ENCODE peak calls at places on chromosomes 4 and X, in four cellular contexts. L is foreskin fibroblast, M is PC-9, O is H4. K is an unnamed sample.

GRCh38 chr4:77500801-77501200 is 104.8 kb upstream of the CXCL13 start:
- DNase-seq in L (no peak), M (peak; percentile 1), O (no peak), K (no peak)

GRCh38 chr4:7074423-7074822 is 6.6 kb upstream of the GRPEL1 start:
- DNase-seq in L (no peak), M (peak; percentile 69), O (no peak), K (peak; percentile 59)

GRCh38 chr4:107379054-107379869 is 340.8 kb downstream of the PAPSS1 start:
- DNase-seq in L (peak; percentile 11), M (no peak), O (no peak), K (peak; percentile 19)

GRCh38 chr4:1191621-1192020 is 19.2 kb upstream of the SPON2 start:
- DNase-seq in L (no peak), M (peak; percentile 21), O (no peak), K (no peak)

GRCh38 chr4:16993966-16994840 is 95.8 kb upstream of the LDB2 start:
- DNase-seq in L (no peak), M (no peak), O (no peak), K (no peak)

GRCh38 chrX:130190801-130191200 is 19.0 kb downstream of the RAB33A start:
- DNase-seq in L (no peak), M (no peak), O (no peak), K (no peak)

GRCh38 chrX:153726286-153727107 is 1.8 kb downstream of the ABCD1 start:
- DNase-seq in L (no peak), M (peak; percentile 85), O (peak; percentile 68), K (peak; percentile 17)

GRCh38 chrX:11996810-11997209 is 141.5 kb upstream of the FRMPD4 start:
- DNase-seq in L (no peak), M (no peak), O (no peak), K (no peak)

GRCh38 chrX:40313269-40313668 is 215.5 kb upstream of the BCOR start:
- DNase-seq in L (no peak), M (no peak), O (no peak), K (no peak)

GRCh38 chrX:27966955-27967354 is 14.3 kb downstream of the DCAF8L1 start:
- DNase-seq in L (no peak), M (no peak), O (peak; percentile 40), K (no peak)

GRCh38 chr4:135184715-135185114 is 983.1 kb upstream of the PABPC4L start:
- DNase-seq in L (no peak), M (no peak), O (no peak), K (no peak)

GRCh38 chr4:176844448-176844847 is 51.7 kb upstream of the VEGFC start:
- DNase-seq in L (no peak), M (no peak), O (no peak), K (no peak)

GRCh38 chr4:52979821-52980590 is 117.9 kb downstream of the RASL11B start:
- DNase-seq in L (no peak), M (no peak), O (no peak), K (no peak)

GRCh38 chr4:125736057-125736456 is 421.3 kb downstream of the FAT4 start:
- DNase-seq in L (peak; percentile 85), M (peak; percentile 2), O (peak; percentile 73), K (peak; percentile 75)

GRCh38 chr4:127249066-127249766 is 383.5 kb upstream of the INTU start:
- DNase-seq in L (peak; percentile 22), M (no peak), O (peak; percentile 24), K (no peak)

GRCh38 chr4:127622621-127622922 is 10.2 kb upstream of the INTU start:
- DNase-seq in L (no peak), M (no peak), O (no peak), K (no peak)

K was measured in ACHN.